ENCODE peak calls at places on chromosomes 4 and X, in six cellular contexts. One of them, this sample, is unnamed. For H3K9me3, the result is how much of the 10 kb centered on the place peaks cover.

GRCh38 chrX:151984891-151985290 is 10.4 kb upstream of the GABRE start:
- DNase-seq in heart right ventricle: no peak
- DNase-seq in psoas muscle: no peak
- DNase-seq in CD4-positive, alpha-beta T cell: no peak
- DNase-seq in A549: no peak
- DNase-seq in uterus: no peak
- DNase-seq in this sample: no peak

GRCh38 chr4:109440948-109441347 is 7.3 kb downstream of the SEC24B start:
- DNase-seq in psoas muscle: no peak
- DNase-seq in A549: no peak
- DNase-seq in heart right ventricle: no peak
- DNase-seq in uterus: no peak
- DNase-seq in CD4-positive, alpha-beta T cell: no peak
- DNase-seq in this sample: no peak

GRCh38 chr4:78693777-78694456 is 82.2 kb upstream of the BMP2K start:
- DNase-seq in A549: no peak
- DNase-seq in uterus: no peak
- DNase-seq in CD4-positive, alpha-beta T cell: no peak
- DNase-seq in psoas muscle: peak
- DNase-seq in heart right ventricle: no peak
- DNase-seq in this sample: no peak

GRCh38 chrX:107659768-107660167 is 31.5 kb downstream of the PRPS1 start:
- DNase-seq in A549: peak
- DNase-seq in CD4-positive, alpha-beta T cell: no peak
- DNase-seq in psoas muscle: no peak
- DNase-seq in uterus: no peak
- DNase-seq in heart right ventricle: no peak
- DNase-seq in this sample: no peak

GRCh38 chr4:168917150-168917779 is 92.8 kb downstream of the CBR4 start:
- DNase-seq in CD4-positive, alpha-beta T cell: no peak
- DNase-seq in psoas muscle: no peak
- DNase-seq in heart right ventricle: no peak
- DNase-seq in uterus: no peak
- DNase-seq in A549: peak
- DNase-seq in this sample: no peak

GRCh38 chrX:86806786-86807185 is 658.5 kb downstream of the DACH2 start:
- DNase-seq in uterus: no peak
- DNase-seq in heart right ventricle: no peak
- DNase-seq in A549: peak
- DNase-seq in CD4-positive, alpha-beta T cell: no peak
- DNase-seq in psoas muscle: no peak
- DNase-seq in this sample: no peak

GRCh38 chr4:154030747-154031146 is 241.9 kb upstream of the SFRP2 start:
- DNase-seq in heart right ventricle: no peak
- DNase-seq in CD4-positive, alpha-beta T cell: no peak
- DNase-seq in psoas muscle: no peak
- DNase-seq in uterus: no peak
- DNase-seq in A549: no peak
- DNase-seq in this sample: no peak

GRCh38 chr4:150501019-150501727 is 80.8 kb upstream of the MAB21L2 start:
- DNase-seq in uterus: no peak
- DNase-seq in A549: peak
- DNase-seq in heart right ventricle: no peak
- DNase-seq in CD4-positive, alpha-beta T cell: no peak
- DNase-seq in psoas muscle: no peak
- DNase-seq in this sample: no peak

GRCh38 chr4:108155373-108155772 is 13.4 kb downstream of the LEF1 start:
- DNase-seq in A549: no peak
- DNase-seq in CD4-positive, alpha-beta T cell: no peak
- DNase-seq in uterus: no peak
- DNase-seq in heart right ventricle: no peak
- DNase-seq in psoas muscle: no peak
- DNase-seq in this sample: peak

DNA sequence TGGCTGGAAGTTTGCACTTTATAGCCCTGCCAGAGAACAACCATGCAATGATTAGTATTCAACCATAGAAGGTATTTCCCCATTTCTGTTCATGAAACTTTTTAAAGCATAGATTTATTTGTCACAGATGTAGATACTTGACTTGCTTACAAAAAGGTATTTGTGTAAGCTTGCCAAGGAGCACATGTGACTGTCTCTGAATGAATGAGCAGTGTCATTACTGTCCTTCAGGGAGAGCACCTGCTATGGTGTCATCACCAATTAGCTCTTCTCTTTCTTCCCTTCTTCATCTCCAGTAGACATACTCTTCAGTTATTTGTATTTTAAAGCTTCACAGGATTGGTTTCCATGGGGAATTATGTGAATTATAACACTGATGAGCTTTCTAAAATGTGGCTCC is 1064.7 kb upstream of the GRIA3 start:
- DNase-seq in psoas muscle: no peak
- DNase-seq in uterus: no peak
- DNase-seq in heart right ventricle: no peak
- DNase-seq in CD4-positive, alpha-beta T cell: no peak
- DNase-seq in A549: no peak
- DNase-seq in this sample: no peak
- TF ChIP-seq CTCF in psoas muscle: no peak
- TF ChIP-seq CTCF in uterus: no peak
- TF ChIP-seq CTCF in heart right ventricle: no peak
- TF ChIP-seq CTCF in CD4-positive, alpha-beta T cell: no peak
- TF ChIP-seq CTCF in A549: no peak
- TF ChIP-seq CTCF in this sample: no peak

GRCh38 chrX:40247848-40248622 is 150.3 kb upstream of the BCOR start:
- DNase-seq in psoas muscle: no peak
- DNase-seq in heart right ventricle: no peak
- DNase-seq in CD4-positive, alpha-beta T cell: no peak
- DNase-seq in A549: no peak
- DNase-seq in uterus: no peak
- DNase-seq in this sample: no peak

GRCh38 chrX:40258909-40259308 is 161.2 kb upstream of the BCOR start:
- DNase-seq in CD4-positive, alpha-beta T cell: no peak
- DNase-seq in A549: no peak
- DNase-seq in heart right ventricle: no peak
- DNase-seq in psoas muscle: no peak
- DNase-seq in uterus: no peak
- DNase-seq in this sample: no peak

GRCh38 chrX:40249582-40249981 is 151.8 kb upstream of the BCOR start:
- DNase-seq in heart right ventricle: no peak
- DNase-seq in psoas muscle: no peak
- DNase-seq in uterus: no peak
- DNase-seq in A549: no peak
- DNase-seq in CD4-positive, alpha-beta T cell: no peak
- DNase-seq in this sample: no peak

GRCh38 chrX:40248822-40249221 is 151.1 kb upstream of the BCOR start:
- DNase-seq in heart right ventricle: no peak
- DNase-seq in uterus: no peak
- DNase-seq in psoas muscle: no peak
- DNase-seq in A549: no peak
- DNase-seq in CD4-positive, alpha-beta T cell: no peak
- DNase-seq in this sample: no peak

DNA sequence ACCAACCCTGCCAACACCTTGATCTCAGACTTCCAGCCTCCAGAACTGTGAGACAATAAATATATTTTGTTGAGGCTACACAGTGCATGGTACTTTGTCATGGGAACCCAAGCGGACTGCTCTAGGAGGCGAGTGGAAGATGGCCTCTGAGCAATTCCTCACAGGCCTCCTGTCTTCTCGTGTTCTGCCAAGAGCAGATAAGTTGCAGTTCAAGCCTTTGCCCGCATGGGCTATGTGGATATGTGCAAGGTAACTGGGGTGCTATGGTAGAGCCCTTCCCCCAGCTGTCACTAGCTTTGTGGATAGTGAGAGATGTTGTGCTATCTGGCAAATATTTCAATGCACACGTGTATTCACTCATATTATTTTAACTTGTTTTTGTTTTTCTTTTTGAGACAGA is 156.0 kb upstream of the BCOR start:
- DNase-seq in psoas muscle: no peak
- DNase-seq in heart right ventricle: no peak
- DNase-seq in CD4-positive, alpha-beta T cell: no peak
- DNase-seq in uterus: no peak
- DNase-seq in A549: no peak
- DNase-seq in this sample: no peak
- H3K9me3 ChIP-seq in psoas muscle: under half
- H3K9me3 ChIP-seq in heart right ventricle: under half
- H3K9me3 ChIP-seq in CD4-positive, alpha-beta T cell: under half
- H3K9me3 ChIP-seq in uterus: under half
- H3K9me3 ChIP-seq in A549: under half
- H3K9me3 ChIP-seq in this sample: under half

GRCh38 chrX:16839224-16839851 is 30.8 kb downstream of the RBBP7 start:
- DNase-seq in uterus: no peak
- DNase-seq in heart right ventricle: no peak
- DNase-seq in A549: no peak
- DNase-seq in psoas muscle: no peak
- DNase-seq in CD4-positive, alpha-beta T cell: no peak
- DNase-seq in this sample: no peak

GRCh38 chrX:16834811-16835210 is 35.4 kb downstream of the RBBP7 start:
- DNase-seq in A549: no peak
- DNase-seq in uterus: no peak
- DNase-seq in heart right ventricle: no peak
- DNase-seq in CD4-positive, alpha-beta T cell: no peak
- DNase-seq in psoas muscle: no peak
- DNase-seq in this sample: no peak

GRCh38 chrX:16838202-16839066 is 31.7 kb downstream of the RBBP7 start:
- DNase-seq in A549: no peak
- DNase-seq in psoas muscle: peak
- DNase-seq in heart right ventricle: peak
- DNase-seq in uterus: no peak
- DNase-seq in CD4-positive, alpha-beta T cell: no peak
- DNase-seq in this sample: no peak

GRCh38 chrX:16839852-16840460 is 30.2 kb downstream of the RBBP7 start:
- DNase-seq in psoas muscle: no peak
- DNase-seq in CD4-positive, alpha-beta T cell: no peak
- DNase-seq in heart right ventricle: no peak
- DNase-seq in A549: peak
- DNase-seq in uterus: peak
- DNase-seq in this sample: no peak

GRCh38 chrX:16836371-16836770 is 33.8 kb downstream of the RBBP7 start:
- DNase-seq in A549: peak
- DNase-seq in heart right ventricle: no peak
- DNase-seq in psoas muscle: peak
- DNase-seq in uterus: no peak
- DNase-seq in CD4-positive, alpha-beta T cell: no peak
- DNase-seq in this sample: no peak
- TF ChIP-seq CTCF in A549: peak
- TF ChIP-seq CTCF in heart right ventricle: no peak
- TF ChIP-seq CTCF in psoas muscle: peak
- TF ChIP-seq CTCF in uterus: no peak
- TF ChIP-seq CTCF in CD4-positive, alpha-beta T cell: no peak
- TF ChIP-seq CTCF in this sample: no peak

GRCh38 chrX:7133036-7133412 is 14.5 kb upstream of the STS start:
- DNase-seq in uterus: peak
- DNase-seq in A549: no peak
- DNase-seq in heart right ventricle: peak
- DNase-seq in psoas muscle: no peak
- DNase-seq in CD4-positive, alpha-beta T cell: no peak
- DNase-seq in this sample: no peak
- H3K9me3 ChIP-seq in uterus: under half
- H3K9me3 ChIP-seq in A549: under half
- H3K9me3 ChIP-seq in heart right ventricle: under half
- H3K9me3 ChIP-seq in psoas muscle: under half
- H3K9me3 ChIP-seq in CD4-positive, alpha-beta T cell: under half
- H3K9me3 ChIP-seq in this sample: under half

GRCh38 chr4:99817310-99817885 is 771 bp downstream of the DAPP1 start:
- DNase-seq in CD4-positive, alpha-beta T cell: no peak
- DNase-seq in psoas muscle: no peak
- DNase-seq in A549: no peak
- DNase-seq in uterus: no peak
- DNase-seq in heart right ventricle: no peak
- DNase-seq in this sample: no peak
- TF ChIP-seq CTCF in CD4-positive, alpha-beta T cell: no peak
- TF ChIP-seq CTCF in psoas muscle: no peak
- TF ChIP-seq CTCF in A549: no peak
- TF ChIP-seq CTCF in uterus: no peak
- TF ChIP-seq CTCF in heart right ventricle: no peak
- TF ChIP-seq CTCF in this sample: no peak

This sample was measured in CD8-positive, alpha-beta T cell.